ENCODE peak calls at places on chromosomes 12 and 14, in nine cellular contexts. One of them, this sample, is unnamed.

GRCh38 chr12:128891856-128892255 is 38.6 kb downstream of the GLT1D1 start:
- DNase-seq in progenitor cell of endocrine pancreas: no peak
- DNase-seq in right cardiac atrium: no peak
- DNase-seq in activated CD4-positive, alpha-beta T cell treated with anti-CD3 and anti-CD28 coated beads for 1 hour: no peak
- DNase-seq in AG08396: no peak
- DNase-seq in naive thymus-derived CD8-positive, alpha-beta T cell: no peak
- DNase-seq in stimulated activated CD4-positive, alpha-beta T cell treated with anti-CD3 and anti-CD28 coated beads, TNF-alpha, amount 100 ng/mL, for 4 hours: no peak
- DNase-seq in colonic mucosa: no peak
- DNase-seq in frontal cortex: no peak
- DNase-seq in this sample: no peak

GRCh38 chr14:54610051-54610977 is 43.4 kb downstream of the SAMD4A start:
- DNase-seq in progenitor cell of endocrine pancreas: no peak
- DNase-seq in right cardiac atrium: no peak
- DNase-seq in activated CD4-positive, alpha-beta T cell treated with anti-CD3 and anti-CD28 coated beads for 1 hour: no peak
- DNase-seq in AG08396: peak
- DNase-seq in naive thymus-derived CD8-positive, alpha-beta T cell: no peak
- DNase-seq in stimulated activated CD4-positive, alpha-beta T cell treated with anti-CD3 and anti-CD28 coated beads, TNF-alpha, amount 100 ng/mL, for 4 hours: no peak
- DNase-seq in colonic mucosa: no peak
- DNase-seq in frontal cortex: no peak
- DNase-seq in this sample: no peak

GRCh38 chr12:80268924-80269749 is 169.8 kb downstream of the OTOGL start:
- DNase-seq in progenitor cell of endocrine pancreas: no peak
- DNase-seq in right cardiac atrium: no peak
- DNase-seq in activated CD4-positive, alpha-beta T cell treated with anti-CD3 and anti-CD28 coated beads for 1 hour: no peak
- DNase-seq in AG08396: peak
- DNase-seq in naive thymus-derived CD8-positive, alpha-beta T cell: no peak
- DNase-seq in stimulated activated CD4-positive, alpha-beta T cell treated with anti-CD3 and anti-CD28 coated beads, TNF-alpha, amount 100 ng/mL, for 4 hours: no peak
- DNase-seq in colonic mucosa: no peak
- DNase-seq in frontal cortex: no peak
- DNase-seq in this sample: no peak

GRCh38 chr12:42541965-42542364 is 47.6 kb downstream of the PRICKLE1 start:
- DNase-seq in progenitor cell of endocrine pancreas: no peak
- DNase-seq in right cardiac atrium: no peak
- DNase-seq in activated CD4-positive, alpha-beta T cell treated with anti-CD3 and anti-CD28 coated beads for 1 hour: no peak
- DNase-seq in AG08396: no peak
- DNase-seq in naive thymus-derived CD8-positive, alpha-beta T cell: no peak
- DNase-seq in stimulated activated CD4-positive, alpha-beta T cell treated with anti-CD3 and anti-CD28 coated beads, TNF-alpha, amount 100 ng/mL, for 4 hours: no peak
- DNase-seq in colonic mucosa: no peak
- DNase-seq in frontal cortex: no peak
- DNase-seq in this sample: no peak

GRCh38 chr12:51951843-51952722 is 584 bp downstream of the ACVR1B start:
- DNase-seq in progenitor cell of endocrine pancreas: peak
- DNase-seq in right cardiac atrium: peak
- DNase-seq in activated CD4-positive, alpha-beta T cell treated with anti-CD3 and anti-CD28 coated beads for 1 hour: no peak
- DNase-seq in AG08396: no peak
- DNase-seq in naive thymus-derived CD8-positive, alpha-beta T cell: peak
- DNase-seq in stimulated activated CD4-positive, alpha-beta T cell treated with anti-CD3 and anti-CD28 coated beads, TNF-alpha, amount 100 ng/mL, for 4 hours: peak
- DNase-seq in colonic mucosa: peak
- DNase-seq in frontal cortex: no peak
- DNase-seq in this sample: peak

GRCh38 chr12:65306603-65307501 is 28.4 kb downstream of the MSRB3 start:
- DNase-seq in progenitor cell of endocrine pancreas: no peak
- DNase-seq in right cardiac atrium: peak
- DNase-seq in activated CD4-positive, alpha-beta T cell treated with anti-CD3 and anti-CD28 coated beads for 1 hour: no peak
- DNase-seq in AG08396: peak
- DNase-seq in naive thymus-derived CD8-positive, alpha-beta T cell: no peak
- DNase-seq in stimulated activated CD4-positive, alpha-beta T cell treated with anti-CD3 and anti-CD28 coated beads, TNF-alpha, amount 100 ng/mL, for 4 hours: no peak
- DNase-seq in colonic mucosa: peak
- DNase-seq in frontal cortex: no peak
- DNase-seq in this sample: peak

GRCh38 chr12:57491393-57492280 is 3.8 kb downstream of the MARS1 start:
- DNase-seq in progenitor cell of endocrine pancreas: no peak
- DNase-seq in right cardiac atrium: no peak
- DNase-seq in activated CD4-positive, alpha-beta T cell treated with anti-CD3 and anti-CD28 coated beads for 1 hour: no peak
- DNase-seq in AG08396: no peak
- DNase-seq in naive thymus-derived CD8-positive, alpha-beta T cell: peak
- DNase-seq in stimulated activated CD4-positive, alpha-beta T cell treated with anti-CD3 and anti-CD28 coated beads, TNF-alpha, amount 100 ng/mL, for 4 hours: no peak
- DNase-seq in colonic mucosa: no peak
- DNase-seq in frontal cortex: no peak
- DNase-seq in this sample: no peak

GRCh38 chr14:76376409-76376877 is 506 bp downstream of the ESRRB start:
- DNase-seq in progenitor cell of endocrine pancreas: no peak
- DNase-seq in right cardiac atrium: no peak
- DNase-seq in activated CD4-positive, alpha-beta T cell treated with anti-CD3 and anti-CD28 coated beads for 1 hour: no peak
- DNase-seq in AG08396: no peak
- DNase-seq in naive thymus-derived CD8-positive, alpha-beta T cell: no peak
- DNase-seq in stimulated activated CD4-positive, alpha-beta T cell treated with anti-CD3 and anti-CD28 coated beads, TNF-alpha, amount 100 ng/mL, for 4 hours: no peak
- DNase-seq in colonic mucosa: no peak
- DNase-seq in frontal cortex: no peak
- DNase-seq in this sample: no peak